ENCODE peak calls at places on chromosomes 6 and 20, in six cellular contexts. V is GM12878, Y is NB4, K is A549, S is endothelial cell of umbilical vein, A is K562. W is an unnamed sample.

GRCh38 chr6:169263836-169264608 is 10.4 kb upstream of the THBS2 start:
- DNase-seq in Y (no peak), V (no peak), A (no peak), S (no peak), K (no peak), W (no peak)

GRCh38 chr6:106077170-106077569 is 9.0 kb upstream of the PRDM1 start:
- DNase-seq in K (no peak), A (no peak), S (no peak), Y (no peak), V (no peak), W (no peak)

GRCh38 chr20:48148916-48149672 is 363.8 kb upstream of the SULF2 start:
- DNase-seq in K (no peak), V (no peak), S (no peak), A (no peak), Y (peak), W (no peak)

GRCh38 chr6:39059496-39060310 is 11.1 kb downstream of the GLP1R start:
- DNase-seq in S (no peak), V (no peak), Y (no peak), A (no peak), K (no peak), W (no peak)

GRCh38 chr6:11263185-11263817 is 30.8 kb upstream of the NEDD9 start:
- DNase-seq in K (peak), V (no peak), A (no peak), S (peak), Y (no peak), W (peak)

GRCh38 chr6:151704383-151704782 is 103.1 kb upstream of the ESR1 start:
- DNase-seq in A (no peak), V (no peak), S (no peak), Y (no peak), K (no peak), W (no peak)

GRCh38 chr6:133889557-133890301 is 816 bp downstream of the TCF21 start:
- DNase-seq in Y (no peak), A (no peak), K (no peak), S (no peak), V (no peak), W (no peak)

GRCh38 chr6:14638932-14639875 is 521.6 kb downstream of the CD83 start:
- DNase-seq in V (peak), K (no peak), Y (peak), A (no peak), S (no peak), W (no peak)

GRCh38 chr20:3696745-3697587 is 15.2 kb upstream of the ADAM33 start:
- DNase-seq in A (no peak), V (no peak), K (no peak), Y (no peak), S (no peak), W (no peak)

GRCh38 chr6:7391244-7391643 is 1.6 kb downstream of the RIOK1 start:
- DNase-seq in K (no peak), S (no peak), Y (peak), A (no peak), V (no peak), W (no peak)

GRCh38 chr20:33012327-33013189 is 5.1 kb downstream of the BPIFB2 start:
- DNase-seq in A (no peak), K (no peak), V (no peak), Y (no peak), S (no peak), W (no peak)

GRCh38 chr20:51802170-51802745 is at the start of gene SALL4:
- DNase-seq in V (no peak), Y (no peak), A (no peak), S (no peak), K (no peak), W (no peak)

GRCh38 chr6:85594197-85594930 is 706 bp upstream of the SNX14 start:
- DNase-seq in A (no peak), S (peak), Y (no peak), V (no peak), K (no peak), W (no peak)

GRCh38 chr6:83879746-83880145 is 20.3 kb downstream of the CYB5R4 start:
- DNase-seq in K (no peak), V (no peak), S (no peak), A (no peak), Y (no peak), W (no peak)

GRCh38 chr6:1917628-1918371 is 308.1 kb downstream of the FOXC1 start:
- DNase-seq in K (peak), A (no peak), Y (no peak), S (peak), V (no peak), W (peak)

GRCh38 chr6:138498575-138499302 is 555 bp downstream of the NHSL1 start:
- DNase-seq in V (no peak), Y (no peak), A (no peak), S (no peak), K (no peak), W (peak)

GRCh38 chr6:70394518-70395300 is 18.6 kb upstream of the FAM135A start:
- DNase-seq in Y (no peak), S (no peak), A (peak), V (no peak), K (no peak), W (no peak)

GRCh38 chr20:3923818-3924217 is 34.6 kb downstream of the PANK2 start:
- DNase-seq in K (no peak), A (no peak), V (no peak), S (no peak), Y (peak), W (no peak)

GRCh38 chr20:25116746-25117457 is 35.0 kb upstream of the VSX1 start:
- DNase-seq in Y (no peak), K (no peak), A (no peak), V (no peak), S (no peak), W (no peak)

GRCh38 chr20:381581-382290 is 1.2 kb downstream of the TRIB3 start:
- DNase-seq in S (peak), A (peak), V (peak), Y (peak), K (peak), W (peak)

GRCh38 chr6:147508871-147509608 is 550 bp downstream of the SAMD5 start:
- DNase-seq in K (peak), S (peak), A (no peak), Y (no peak), V (no peak), W (no peak)

GRCh38 chr6:40077315-40077714 is 143.1 kb upstream of the MOCS1 start:
- DNase-seq in A (no peak), S (no peak), K (no peak), Y (no peak), V (no peak), W (no peak)

GRCh38 chr6:100427452-100427851 is 37.3 kb downstream of the SIM1 start:
- DNase-seq in S (no peak), A (no peak), V (no peak), K (no peak), Y (peak), W (no peak)

GRCh38 chr6:37008484-37009186 is 3.2 kb downstream of the FGD2 start:
- DNase-seq in A (no peak), V (no peak), Y (no peak), K (no peak), S (no peak), W (no peak)

GRCh38 chr20:14724465-14724864 is 387.1 kb upstream of the FLRT3 start:
- DNase-seq in K (no peak), A (no peak), S (no peak), Y (no peak), V (no peak), W (no peak)

GRCh38 chr6:51959744-51960383 is 127.5 kb downstream of the PKHD1 start:
- DNase-seq in A (peak), Y (peak), V (peak), K (peak), S (peak), W (peak)

GRCh38 chr6:144710207-144710606 is 425.1 kb downstream of the UTRN start:
- DNase-seq in S (peak), V (no peak), K (peak), A (no peak), Y (no peak), W (no peak)

GRCh38 chr20:2798095-2798805 is 2.2 kb downstream of the CPXM1 start:
- DNase-seq in A (no peak), Y (no peak), S (no peak), K (no peak), V (no peak), W (no peak)

GRCh38 chr20:59184880-59185447 is 21.3 kb downstream of the ZNF831 start:
- DNase-seq in A (no peak), S (no peak), Y (no peak), V (no peak), K (no peak), W (no peak)

GRCh38 chr20:6868864-6869263 is 101.4 kb downstream of the BMP2 start:
- DNase-seq in Y (no peak), V (no peak), S (no peak), K (no peak), A (no peak), W (no peak)

GRCh38 chr6:12283904-12284303 is 6.3 kb upstream of the EDN1 start:
- DNase-seq in V (no peak), Y (no peak), K (no peak), A (no peak), S (no peak), W (no peak)

DNA sequence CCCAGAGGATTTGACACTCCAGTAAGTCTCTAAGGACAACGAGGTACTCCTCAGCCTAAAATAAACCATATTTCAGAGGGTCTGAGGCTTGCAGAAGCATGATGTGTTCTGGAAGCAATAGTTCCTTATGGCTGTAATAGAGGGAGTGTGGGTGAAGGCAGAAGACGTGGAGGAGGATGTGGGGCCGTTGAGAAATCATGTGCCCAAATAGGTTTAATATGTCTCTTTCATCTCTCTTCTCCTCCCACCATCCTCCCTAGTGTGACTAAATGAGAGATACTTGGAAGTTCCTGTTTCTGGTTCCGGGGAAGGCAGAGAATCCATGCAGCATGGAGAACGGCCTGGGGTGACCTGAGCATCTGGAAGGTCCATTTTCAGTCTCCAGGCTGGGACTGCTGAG is 174.0 kb upstream of the RSPO3 start:
- DNase-seq in S (no peak), V (no peak), K (no peak), Y (peak), A (no peak), W (no peak)
- TF ChIP-seq MYC in S (no peak), V (no peak), K (no peak), Y (no peak), A (no peak), W (no peak)

GRCh38 chr20:38842017-38842416 is 36.5 kb downstream of the PPP1R16B start:
- DNase-seq in V (no peak), S (peak), Y (no peak), K (no peak), A (no peak), W (no peak)

GRCh38 chr20:38841570-38841969 is 36.1 kb downstream of the PPP1R16B start:
- DNase-seq in V (no peak), Y (no peak), A (no peak), S (no peak), K (no peak), W (no peak)

GRCh38 chr20:38840053-38840893 is 34.8 kb downstream of the PPP1R16B start:
- DNase-seq in A (peak), K (no peak), V (no peak), S (no peak), Y (peak), W (no peak)

GRCh38 chr20:38839563-38839962 is 34.1 kb downstream of the PPP1R16B start:
- DNase-seq in S (no peak), V (no peak), A (no peak), Y (no peak), K (no peak), W (no peak)

DNA sequence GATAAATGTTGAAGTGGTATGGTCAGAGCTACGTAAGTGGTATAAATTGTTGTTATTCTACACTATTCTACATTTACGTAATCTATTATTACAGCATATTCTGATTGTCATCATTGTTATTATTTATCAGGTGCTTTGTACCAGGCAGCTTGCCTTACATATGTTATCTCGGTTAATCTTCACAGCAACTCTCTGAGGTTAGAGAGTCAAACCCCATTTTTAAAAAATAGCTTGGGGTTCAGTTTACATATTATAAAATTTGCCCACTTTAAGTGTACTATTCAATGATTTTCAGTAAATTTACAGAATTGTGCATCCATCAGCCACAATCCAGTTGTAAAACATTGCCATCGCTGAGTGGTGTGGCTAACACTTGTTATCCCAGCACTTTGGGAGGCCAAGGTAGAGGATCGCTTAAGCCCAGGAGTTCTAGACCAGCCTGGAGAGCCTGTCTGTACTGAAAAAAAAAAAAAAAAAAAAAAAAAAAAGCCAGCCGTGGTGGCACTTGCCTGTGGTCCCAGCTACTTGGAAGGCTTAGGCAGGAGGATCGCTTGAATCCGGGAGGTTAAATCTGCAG is 35.5 kb downstream of the PPP1R16B start:
- DNase-seq in S (no peak), Y (no peak), A (no peak), V (no peak), K (no peak), W (no peak)
- TF ChIP-seq MYC in S (no peak), Y (no peak), A (no peak), V (no peak), K (no peak), W (no peak)

GRCh38 chr20:13683833-13684232 is 45.1 kb upstream of the TASP1 start:
- DNase-seq in V (no peak), A (no peak), Y (no peak), K (no peak), S (no peak), W (peak)
- TF ChIP-seq MYC in V (no peak), A (no peak), Y (no peak), K (no peak), S (no peak), W (no peak)

DNA sequence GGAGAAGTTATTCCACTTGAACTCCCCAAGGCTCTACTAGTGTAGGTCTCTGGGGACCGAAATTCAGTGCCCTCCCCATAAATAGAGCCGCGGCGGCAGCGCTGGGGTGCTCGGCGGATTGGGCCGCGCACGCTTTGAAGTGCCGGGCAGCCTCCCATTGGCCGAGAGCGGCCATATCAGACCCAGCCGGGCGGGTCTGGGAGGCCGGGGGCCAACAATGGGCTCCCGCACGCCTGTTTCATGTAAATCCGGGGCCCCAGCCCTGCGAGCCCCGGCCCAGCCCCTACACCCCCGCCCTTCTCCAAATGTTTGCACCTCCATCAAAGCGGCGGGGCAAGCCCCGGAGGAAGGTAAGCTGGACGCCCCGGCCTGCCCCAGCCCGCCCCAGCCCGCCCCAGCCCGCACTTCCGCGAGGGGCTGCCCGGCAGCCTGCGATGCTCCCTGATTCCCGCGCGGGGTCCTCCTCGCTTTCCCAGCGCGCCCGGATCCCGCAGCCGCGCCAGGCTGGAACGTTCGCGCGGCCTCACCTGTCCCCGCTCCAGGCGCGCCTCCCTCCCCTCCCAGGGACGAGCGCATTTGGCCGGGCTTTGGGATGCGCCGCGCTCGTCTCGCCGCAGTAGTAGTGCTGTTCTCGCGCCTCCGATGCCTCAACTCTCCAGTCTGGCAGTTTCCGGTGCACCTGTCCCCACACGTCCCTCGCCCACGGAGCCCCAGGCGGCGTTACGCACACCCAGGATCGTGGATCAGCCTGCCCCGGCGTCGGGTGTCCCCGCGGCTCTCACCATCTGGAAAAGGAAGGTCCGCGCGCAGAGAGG is at the start of gene TBXT:
- DNase-seq in K (no peak), V (peak), Y (no peak), A (no peak), S (no peak), W (no peak)
- TF ChIP-seq MYC in K (no peak), V (no peak), Y (no peak), A (no peak), S (no peak), W (no peak)

W was measured in HepG2.